ENCODE peak calls at places on chromosomes 16 and 17, in seven cellular contexts. H is colonic mucosa, U is nephron progenitor cell, K is fibroblast of lung, T is tibial nerve, V is left lung, G is A549. I is an unnamed sample.

GRCh38 chr16:26680671-26681070 is 386.1 kb upstream of the C16orf82 start:
- DNase-seq in H (no peak), U (no peak), K (no peak), T (no peak), V (no peak), G (no peak), I (no peak)

GRCh38 chr17:50507871-50508572 is at the start of gene MYCBPAP:
- DNase-seq in H (peak; percentile 87), U (peak; percentile 88), K (peak; percentile 83), T (peak; percentile 68), V (peak; percentile 95), G (peak; percentile 81), I (peak; percentile 87)

GRCh38 chr17:35286120-35286781 is 43.4 kb downstream of the SLFN5 start:
- DNase-seq in H (no peak), U (no peak), K (peak; percentile 21), T (no peak), V (no peak), G (no peak), I (no peak)

GRCh38 chr16:46927273-46927672 is 43.1 kb downstream of the GPT2 start:
- DNase-seq in H (no peak), U (no peak), K (no peak), T (no peak), V (no peak), G (no peak), I (no peak)

GRCh38 chr17:38602862-38603785 is 2.6 kb downstream of the SRCIN1 start:
- DNase-seq in H (no peak), U (no peak), K (no peak), T (no peak), V (peak; percentile 35), G (no peak), I (no peak)

GRCh38 chr16:62829615-62830014 is 793.4 kb upstream of the CDH8 start:
- DNase-seq in H (no peak), U (no peak), K (no peak), T (no peak), V (no peak), G (no peak), I (no peak)

GRCh38 chr16:19375561-19376158 is 42.0 kb upstream of the TMC5 start:
- DNase-seq in H (peak; percentile 42), U (peak; percentile 53), K (peak; percentile 77), T (peak; percentile 67), V (no peak), G (peak; percentile 73), I (peak; percentile 70)

GRCh38 chr16:57603110-57604024 is 25.1 kb upstream of the ADGRG1 start:
- DNase-seq in H (no peak), U (no peak), K (no peak), T (no peak), V (no peak), G (no peak), I (no peak)

GRCh38 chr16:31874354-31875111 is 926 bp downstream of the ZNF267 start:
- DNase-seq in H (peak; percentile 49), U (no peak), K (peak; percentile 47), T (no peak), V (no peak), G (peak; percentile 43), I (peak; percentile 52)

GRCh38 chr17:58352843-58353719 is 1.1 kb upstream of the SUPT4H1 start:
- DNase-seq in H (no peak), U (no peak), K (peak; percentile 33), T (no peak), V (no peak), G (no peak), I (no peak)

GRCh38 chr16:85888405-85889331 is 10.3 kb upstream of the IRF8 start:
- DNase-seq in H (no peak), U (no peak), K (peak; percentile 22), T (no peak), V (no peak), G (peak; percentile 34), I (peak; percentile 79)

GRCh38 chr17:66661857-66662256 is 173.1 kb upstream of the CACNG5 start:
- DNase-seq in H (no peak), U (no peak), K (no peak), T (no peak), V (no peak), G (no peak), I (no peak)

GRCh38 chr17:66663041-66663494 is 171.8 kb upstream of the CACNG5 start:
- DNase-seq in H (no peak), U (no peak), K (no peak), T (no peak), V (no peak), G (no peak), I (no peak)

GRCh38 chr17:66662496-66662895 is 172.4 kb upstream of the CACNG5 start:
- DNase-seq in H (no peak), U (no peak), K (no peak), T (no peak), V (no peak), G (no peak), I (no peak)

GRCh38 chr17:66664336-66664735 is 170.6 kb upstream of the CACNG5 start:
- DNase-seq in H (no peak), U (no peak), K (no peak), T (no peak), V (no peak), G (no peak), I (no peak)

GRCh38 chr17:66661411-66661843 is 173.5 kb upstream of the CACNG5 start:
- DNase-seq in H (no peak), U (no peak), K (peak; percentile 38), T (no peak), V (no peak), G (peak; percentile 47), I (peak; percentile 25)
- TF ChIP-seq CTCF in H (no peak), U (no peak), K (no peak), T (no peak), V (no peak), G (no peak), I (no peak)

GRCh38 chr17:45108595-45109521 is 23.5 kb downstream of the PLCD3 start:
- DNase-seq in H (no peak), U (no peak), K (no peak), T (no peak), V (no peak), G (no peak), I (no peak)
- TF ChIP-seq CTCF in H (no peak), U (no peak), K (peak; percentile 5), T (no peak), V (no peak), G (peak; percentile 46), I (no peak)

GRCh38 chr16:73054131-73054496 is 6.2 kb upstream of the ZFHX3 start:
- DNase-seq in H (no peak), U (no peak), K (no peak), T (no peak), V (no peak), G (no peak), I (no peak)
- TF ChIP-seq CTCF in H (no peak), U (no peak), K (no peak), T (no peak), V (no peak), G (peak; percentile 32), I (no peak)

GRCh38 chr17:44350733-44351226 is 5.7 kb downstream of the GRN start:
- DNase-seq in H (peak; percentile 74), U (peak; percentile 84), K (peak; percentile 44), T (peak; percentile 52), V (peak; percentile 89), G (peak; percentile 96), I (peak; percentile 84)
- TF ChIP-seq CTCF in H (peak; percentile 80), U (peak; percentile 85), K (peak; percentile 84), T (peak; percentile 66), V (peak; percentile 67), G (peak; percentile 81), I (peak; percentile 87)

GRCh38 chr17:61314368-61315078 is 85.1 kb upstream of the TBX2 start:
- DNase-seq in H (no peak), U (no peak), K (peak; percentile 90), T (peak; percentile 22), V (no peak), G (no peak), I (no peak)
- TF ChIP-seq CTCF in H (no peak), U (no peak), K (peak; percentile 39), T (no peak), V (no peak), G (no peak), I (no peak)

DNA sequence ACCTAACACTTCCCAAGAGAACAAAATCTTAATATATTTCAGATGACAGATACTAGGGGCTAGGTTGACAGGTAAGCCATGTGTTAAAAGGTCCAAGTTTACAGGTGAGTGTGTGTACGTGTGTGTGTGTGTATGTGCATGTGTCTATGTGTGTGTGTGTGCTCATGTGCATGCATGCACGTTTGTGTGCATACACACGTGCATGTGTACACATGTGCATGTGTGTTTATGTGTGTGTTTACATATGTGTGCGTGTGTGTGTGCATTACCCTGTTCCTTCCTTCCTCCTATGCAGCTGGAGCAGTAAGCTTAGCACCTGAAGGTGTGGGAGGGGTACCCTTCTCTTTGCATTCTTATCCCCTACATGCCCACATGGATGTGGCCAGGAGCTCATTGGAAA is 258.2 kb upstream of the MYOCD start:
- DNase-seq in H (no peak), U (no peak), K (no peak), T (no peak), V (no peak), G (no peak), I (no peak)
- TF ChIP-seq CTCF in H (no peak), U (no peak), K (no peak), T (no peak), V (no peak), G (no peak), I (no peak)

GRCh38 chr16:30418350-30419181 is 11.2 kb downstream of the ZNF771 start:
- DNase-seq in H (peak; percentile 36), U (no peak), K (no peak), T (no peak), V (no peak), G (no peak), I (no peak)
- TF ChIP-seq CTCF in H (no peak), U (no peak), K (no peak), T (no peak), V (no peak), G (peak; percentile 3), I (no peak)

I was measured in GM10248.